ENCODE peak calls at places on chromosomes 2 and 18, in four cellular contexts. One of them, this sample, is unnamed.

GRCh38 chr2:8149985-8150547 is 531.8 kb upstream of the ID2 start:
- DNase-seq in neural progenitor cell: no peak
- DNase-seq in activated T-helper 9 cell treated with anti-CD3 and anti-CD28 coated beads, Interleukin-2, amount 50 U/mL, for 16 hours: no peak
- DNase-seq in T-helper 9 cell: no peak
- DNase-seq in this sample: no peak

GRCh38 chr2:76760367-76760704 is 761.8 kb downstream of the LRRTM4 start:
- DNase-seq in neural progenitor cell: no peak
- DNase-seq in activated T-helper 9 cell treated with anti-CD3 and anti-CD28 coated beads, Interleukin-2, amount 50 U/mL, for 16 hours: no peak
- DNase-seq in T-helper 9 cell: no peak
- DNase-seq in this sample: no peak

GRCh38 chr2:41768301-41768700 is 279.5 kb upstream of the PKDCC start:
- DNase-seq in T-helper 9 cell: no peak
- DNase-seq in activated T-helper 9 cell treated with anti-CD3 and anti-CD28 coated beads, Interleukin-2, amount 50 U/mL, for 16 hours: no peak
- DNase-seq in neural progenitor cell: no peak
- DNase-seq in this sample: no peak

GRCh38 chr2:86016581-86016980 is 89.1 kb downstream of the POLR1A start:
- DNase-seq in activated T-helper 9 cell treated with anti-CD3 and anti-CD28 coated beads, Interleukin-2, amount 50 U/mL, for 16 hours: no peak
- DNase-seq in T-helper 9 cell: no peak
- DNase-seq in neural progenitor cell: no peak
- DNase-seq in this sample: no peak

GRCh38 chr2:190913725-190914124 is 33.1 kb downstream of the GLS start:
- DNase-seq in neural progenitor cell: no peak
- DNase-seq in activated T-helper 9 cell treated with anti-CD3 and anti-CD28 coated beads, Interleukin-2, amount 50 U/mL, for 16 hours: no peak
- DNase-seq in T-helper 9 cell: no peak
- DNase-seq in this sample: no peak

GRCh38 chr18:68803371-68803770 is 5.5 kb downstream of the CCDC102B start:
- DNase-seq in activated T-helper 9 cell treated with anti-CD3 and anti-CD28 coated beads, Interleukin-2, amount 50 U/mL, for 16 hours: no peak
- DNase-seq in neural progenitor cell: peak; percentile 39
- DNase-seq in T-helper 9 cell: no peak
- DNase-seq in this sample: no peak

GRCh38 chr2:30710016-30710415 is 97.2 kb downstream of the CAPN13 start:
- DNase-seq in T-helper 9 cell: no peak
- DNase-seq in neural progenitor cell: no peak
- DNase-seq in activated T-helper 9 cell treated with anti-CD3 and anti-CD28 coated beads, Interleukin-2, amount 50 U/mL, for 16 hours: no peak
- DNase-seq in this sample: no peak

GRCh38 chr18:38033282-38033681 is 467.7 kb upstream of the CELF4 start:
- DNase-seq in neural progenitor cell: no peak
- DNase-seq in T-helper 9 cell: no peak
- DNase-seq in activated T-helper 9 cell treated with anti-CD3 and anti-CD28 coated beads, Interleukin-2, amount 50 U/mL, for 16 hours: no peak
- DNase-seq in this sample: no peak

GRCh38 chr2:217331577-217332139 is 471.8 kb upstream of the TNP1 start:
- DNase-seq in activated T-helper 9 cell treated with anti-CD3 and anti-CD28 coated beads, Interleukin-2, amount 50 U/mL, for 16 hours: no peak
- DNase-seq in neural progenitor cell: no peak
- DNase-seq in T-helper 9 cell: no peak
- DNase-seq in this sample: no peak

GRCh38 chr2:80238692-80239469 is 65.7 kb downstream of the LRRTM1 start:
- DNase-seq in T-helper 9 cell: no peak
- DNase-seq in activated T-helper 9 cell treated with anti-CD3 and anti-CD28 coated beads, Interleukin-2, amount 50 U/mL, for 16 hours: no peak
- DNase-seq in neural progenitor cell: peak; percentile 51
- DNase-seq in this sample: no peak

GRCh38 chr18:68694316-68694715 is 20.6 kb downstream of the TMX3 start:
- DNase-seq in T-helper 9 cell: no peak
- DNase-seq in neural progenitor cell: no peak
- DNase-seq in activated T-helper 9 cell treated with anti-CD3 and anti-CD28 coated beads, Interleukin-2, amount 50 U/mL, for 16 hours: no peak
- DNase-seq in this sample: no peak

GRCh38 chr2:71389379-71390072 is 57.9 kb downstream of the ZNF638 start:
- DNase-seq in neural progenitor cell: no peak
- DNase-seq in activated T-helper 9 cell treated with anti-CD3 and anti-CD28 coated beads, Interleukin-2, amount 50 U/mL, for 16 hours: no peak
- DNase-seq in T-helper 9 cell: no peak
- DNase-seq in this sample: no peak

GRCh38 chr2:241774419-241775222 is 2.0 kb upstream of the GAL3ST2 start:
- DNase-seq in neural progenitor cell: no peak
- DNase-seq in activated T-helper 9 cell treated with anti-CD3 and anti-CD28 coated beads, Interleukin-2, amount 50 U/mL, for 16 hours: no peak
- DNase-seq in T-helper 9 cell: no peak
- DNase-seq in this sample: no peak